ENCODE peak calls at places on chromosomes 4 and X, in six cellular contexts. One of them, this sample, is unnamed.

GRCh38 chrX:103197721-103198306 is 17.1 kb upstream of the BEX4 start:
- DNase-seq in psoas muscle: no peak
- DNase-seq in IMR-90: peak; percentile 56
- DNase-seq in MM.1S: no peak
- DNase-seq in PC-9: no peak
- DNase-seq in A549: no peak
- DNase-seq in this sample: no peak

GRCh38 chr4:10891866-10892265 is 207.3 kb upstream of the CLNK start:
- DNase-seq in psoas muscle: no peak
- DNase-seq in IMR-90: no peak
- DNase-seq in MM.1S: no peak
- DNase-seq in PC-9: no peak
- DNase-seq in A549: no peak
- DNase-seq in this sample: no peak

GRCh38 chr4:169745291-169745690 is 12.5 kb downstream of the HPF1 start:
- DNase-seq in psoas muscle: no peak
- DNase-seq in IMR-90: peak; percentile 65
- DNase-seq in MM.1S: no peak
- DNase-seq in PC-9: no peak
- DNase-seq in A549: no peak
- DNase-seq in this sample: no peak

GRCh38 chr4:88143504-88143903 is 14.9 kb downstream of the ABCG2 start:
- DNase-seq in psoas muscle: no peak
- DNase-seq in IMR-90: peak; percentile 90
- DNase-seq in MM.1S: no peak
- DNase-seq in PC-9: peak; percentile 88
- DNase-seq in A549: peak; percentile 46
- DNase-seq in this sample: no peak

GRCh38 chrX:101079736-101080135 is 1.1 kb downstream of the TMEM35A start:
- DNase-seq in psoas muscle: no peak
- DNase-seq in IMR-90: no peak
- DNase-seq in MM.1S: no peak
- DNase-seq in PC-9: no peak
- DNase-seq in A549: no peak
- DNase-seq in this sample: no peak

GRCh38 chr4:118282692-118283091 is 70.1 kb downstream of the PRSS12 start:
- DNase-seq in psoas muscle: peak; percentile 12
- DNase-seq in IMR-90: peak; percentile 79
- DNase-seq in MM.1S: no peak
- DNase-seq in PC-9: peak; percentile 82
- DNase-seq in A549: no peak
- DNase-seq in this sample: no peak

GRCh38 chr4:41879552-41879951 is 55.7 kb upstream of the TMEM33 start:
- DNase-seq in psoas muscle: no peak
- DNase-seq in IMR-90: no peak
- DNase-seq in MM.1S: no peak
- DNase-seq in PC-9: no peak
- DNase-seq in A549: no peak
- DNase-seq in this sample: no peak

GRCh38 chr4:183860110-183860509 is 45.0 kb upstream of the STOX2 start:
- DNase-seq in psoas muscle: no peak
- DNase-seq in IMR-90: no peak
- DNase-seq in MM.1S: no peak
- DNase-seq in PC-9: no peak
- DNase-seq in A549: no peak
- DNase-seq in this sample: no peak

GRCh38 chrX:111837226-111837625 is 38.8 kb upstream of the TRPC5OS start:
- DNase-seq in psoas muscle: no peak
- DNase-seq in IMR-90: no peak
- DNase-seq in MM.1S: no peak
- DNase-seq in PC-9: no peak
- DNase-seq in A549: no peak
- DNase-seq in this sample: no peak

GRCh38 chr4:113584407-113585150 is 177.0 kb downstream of the CAMK2D start:
- DNase-seq in psoas muscle: no peak
- DNase-seq in IMR-90: peak; percentile 83
- DNase-seq in MM.1S: no peak
- DNase-seq in PC-9: peak; percentile 38
- DNase-seq in A549: no peak
- DNase-seq in this sample: no peak

GRCh38 chr4:1870578-1871443 is at the start of gene NSD2:
- DNase-seq in psoas muscle: peak; percentile 90
- DNase-seq in IMR-90: peak; percentile 87
- DNase-seq in MM.1S: peak; percentile 92
- DNase-seq in PC-9: peak; percentile 51
- DNase-seq in A549: peak; percentile 83
- DNase-seq in this sample: peak; percentile 83

GRCh38 chr4:73606465-73606974 is 13.7 kb downstream of the RASSF6 start:
- DNase-seq in psoas muscle: no peak
- DNase-seq in IMR-90: no peak
- DNase-seq in MM.1S: peak; percentile 89
- DNase-seq in PC-9: no peak
- DNase-seq in A549: no peak
- DNase-seq in this sample: no peak

GRCh38 chrX:17629011-17629410 is 108.3 kb upstream of the SCML1 start:
- DNase-seq in psoas muscle: no peak
- DNase-seq in IMR-90: no peak
- DNase-seq in MM.1S: no peak
- DNase-seq in PC-9: no peak
- DNase-seq in A549: no peak
- DNase-seq in this sample: no peak

GRCh38 chr4:122003335-122003734 is 51.5 kb upstream of the TRPC3 start:
- DNase-seq in psoas muscle: no peak
- DNase-seq in IMR-90: no peak
- DNase-seq in MM.1S: peak; percentile 71
- DNase-seq in PC-9: no peak
- DNase-seq in A549: peak; percentile 28
- DNase-seq in this sample: no peak

GRCh38 chrX:149759824-149760223 is 14.0 kb upstream of the HSFX1 start:
- DNase-seq in psoas muscle: no peak
- DNase-seq in IMR-90: no peak
- DNase-seq in MM.1S: no peak
- DNase-seq in PC-9: no peak
- DNase-seq in A549: no peak
- DNase-seq in this sample: no peak

GRCh38 chr4:121705521-121705920 is 8.7 kb upstream of the ANXA5 start:
- DNase-seq in psoas muscle: no peak
- DNase-seq in IMR-90: no peak
- DNase-seq in MM.1S: no peak
- DNase-seq in PC-9: no peak
- DNase-seq in A549: no peak
- DNase-seq in this sample: no peak

GRCh38 chr4:3470244-3471097 is 7.4 kb downstream of the DOK7 start:
- DNase-seq in psoas muscle: peak; percentile 8
- DNase-seq in IMR-90: peak; percentile 60
- DNase-seq in MM.1S: no peak
- DNase-seq in PC-9: peak; percentile 47
- DNase-seq in A549: no peak
- DNase-seq in this sample: no peak

GRCh38 chr4:188107931-188108843 is 1.2 kb downstream of the TRIML2 start:
- DNase-seq in psoas muscle: no peak
- DNase-seq in IMR-90: peak; percentile 49
- DNase-seq in MM.1S: no peak
- DNase-seq in PC-9: no peak
- DNase-seq in A549: peak; percentile 15
- DNase-seq in this sample: no peak

GRCh38 chrX:54171527-54171926 is 11.5 kb downstream of the FAM120C start:
- DNase-seq in psoas muscle: no peak
- DNase-seq in IMR-90: no peak
- DNase-seq in MM.1S: no peak
- DNase-seq in PC-9: no peak
- DNase-seq in A549: no peak
- DNase-seq in this sample: no peak

GRCh38 chr4:143091862-143092261 is 92.9 kb upstream of the USP38 start:
- DNase-seq in psoas muscle: no peak
- DNase-seq in IMR-90: no peak
- DNase-seq in MM.1S: no peak
- DNase-seq in PC-9: no peak
- DNase-seq in A549: no peak
- DNase-seq in this sample: no peak

GRCh38 chr4:7812921-7813320 is 126.7 kb downstream of the AFAP1 start:
- DNase-seq in psoas muscle: no peak
- DNase-seq in IMR-90: no peak
- DNase-seq in MM.1S: no peak
- DNase-seq in PC-9: no peak
- DNase-seq in A549: no peak
- DNase-seq in this sample: no peak

GRCh38 chrX:130097507-130098201 is 12.6 kb downstream of the ELF4 start:
- DNase-seq in psoas muscle: no peak
- DNase-seq in IMR-90: no peak
- DNase-seq in MM.1S: no peak
- DNase-seq in PC-9: peak; percentile 74
- DNase-seq in A549: no peak
- DNase-seq in this sample: no peak

GRCh38 chr4:168483786-168484185 is 3.5 kb upstream of the DDX60L start:
- DNase-seq in psoas muscle: no peak
- DNase-seq in IMR-90: peak; percentile 66
- DNase-seq in MM.1S: no peak
- DNase-seq in PC-9: peak; percentile 39
- DNase-seq in A549: no peak
- DNase-seq in this sample: no peak
- H3K27ac ChIP-seq in psoas muscle: no peak overlapping the region
- H3K27ac ChIP-seq in IMR-90: peak overlapping the region; percentile 44
- H3K27ac ChIP-seq in MM.1S: no peak overlapping the region
- H3K27ac ChIP-seq in PC-9: no peak overlapping the region
- H3K27ac ChIP-seq in A549: no peak overlapping the region
- H3K27ac ChIP-seq in this sample: no peak overlapping the region

GRCh38 chr4:156884183-156884582 is 87.4 kb downstream of the PDGFC start:
- DNase-seq in psoas muscle: no peak
- DNase-seq in IMR-90: no peak
- DNase-seq in MM.1S: no peak
- DNase-seq in PC-9: no peak
- DNase-seq in A549: no peak
- DNase-seq in this sample: no peak
- TF ChIP-seq CTCF in psoas muscle: no peak
- TF ChIP-seq CTCF in IMR-90: no peak
- TF ChIP-seq CTCF in MM.1S: no peak
- TF ChIP-seq CTCF in PC-9: no peak
- TF ChIP-seq CTCF in A549: no peak
- TF ChIP-seq CTCF in this sample: no peak

GRCh38 chrX:39969826-39970569 is 127.8 kb downstream of the BCOR start:
- DNase-seq in psoas muscle: no peak
- DNase-seq in IMR-90: no peak
- DNase-seq in MM.1S: no peak
- DNase-seq in PC-9: no peak
- DNase-seq in A549: no peak
- DNase-seq in this sample: no peak
- H3K4me3 ChIP-seq in psoas muscle: no peak overlapping the region
- H3K4me3 ChIP-seq in IMR-90: no peak overlapping the region
- H3K4me3 ChIP-seq in MM.1S: no peak overlapping the region
- H3K4me3 ChIP-seq in PC-9: no peak overlapping the region
- H3K4me3 ChIP-seq in A549: no peak overlapping the region
- H3K4me3 ChIP-seq in this sample: no peak overlapping the region

GRCh38 chr4:99301376-99302164 is 10.8 kb upstream of the ADH1A start:
- DNase-seq in psoas muscle: no peak
- DNase-seq in IMR-90: peak; percentile 32
- DNase-seq in MM.1S: no peak
- DNase-seq in PC-9: no peak
- DNase-seq in A549: no peak
- DNase-seq in this sample: no peak
- H3K27ac ChIP-seq in psoas muscle: no peak overlapping the region
- H3K27ac ChIP-seq in IMR-90: peak overlapping the region; percentile 100
- H3K27ac ChIP-seq in MM.1S: no peak overlapping the region
- H3K27ac ChIP-seq in PC-9: no peak overlapping the region
- H3K27ac ChIP-seq in A549: no peak overlapping the region
- H3K27ac ChIP-seq in this sample: no peak overlapping the region

GRCh38 chrX:24173115-24173847 is 23.8 kb downstream of the ZFX start:
- DNase-seq in psoas muscle: no peak
- DNase-seq in IMR-90: no peak
- DNase-seq in MM.1S: no peak
- DNase-seq in PC-9: no peak
- DNase-seq in A549: no peak
- DNase-seq in this sample: no peak
- TF ChIP-seq CTCF in psoas muscle: no peak
- TF ChIP-seq CTCF in IMR-90: no peak
- TF ChIP-seq CTCF in MM.1S: no peak
- TF ChIP-seq CTCF in PC-9: no peak
- TF ChIP-seq CTCF in A549: no peak
- TF ChIP-seq CTCF in this sample: no peak

GRCh38 chr4:94763005-94763404 is 5.2 kb downstream of the BMPR1B start:
- DNase-seq in psoas muscle: no peak
- DNase-seq in IMR-90: no peak
- DNase-seq in MM.1S: no peak
- DNase-seq in PC-9: no peak
- DNase-seq in A549: no peak
- DNase-seq in this sample: no peak
- H3K4me3 ChIP-seq in psoas muscle: no peak overlapping the region
- H3K4me3 ChIP-seq in IMR-90: no peak overlapping the region
- H3K4me3 ChIP-seq in MM.1S: no peak overlapping the region
- H3K4me3 ChIP-seq in PC-9: no peak overlapping the region
- H3K4me3 ChIP-seq in A549: peak overlapping the region; percentile 12
- H3K4me3 ChIP-seq in this sample: no peak overlapping the region

GRCh38 chrX:153922932-153923857 is 2.9 kb downstream of the ARHGAP4 start:
- DNase-seq in psoas muscle: peak; percentile 83
- DNase-seq in IMR-90: peak; percentile 58
- DNase-seq in MM.1S: no peak
- DNase-seq in PC-9: no peak
- DNase-seq in A549: peak; percentile 69
- DNase-seq in this sample: peak; percentile 79
- H3K27ac ChIP-seq in psoas muscle: no peak overlapping the region
- H3K27ac ChIP-seq in IMR-90: no peak overlapping the region
- H3K27ac ChIP-seq in MM.1S: no peak overlapping the region
- H3K27ac ChIP-seq in PC-9: no peak overlapping the region
- H3K27ac ChIP-seq in A549: no peak overlapping the region
- H3K27ac ChIP-seq in this sample: no peak overlapping the region

DNA sequence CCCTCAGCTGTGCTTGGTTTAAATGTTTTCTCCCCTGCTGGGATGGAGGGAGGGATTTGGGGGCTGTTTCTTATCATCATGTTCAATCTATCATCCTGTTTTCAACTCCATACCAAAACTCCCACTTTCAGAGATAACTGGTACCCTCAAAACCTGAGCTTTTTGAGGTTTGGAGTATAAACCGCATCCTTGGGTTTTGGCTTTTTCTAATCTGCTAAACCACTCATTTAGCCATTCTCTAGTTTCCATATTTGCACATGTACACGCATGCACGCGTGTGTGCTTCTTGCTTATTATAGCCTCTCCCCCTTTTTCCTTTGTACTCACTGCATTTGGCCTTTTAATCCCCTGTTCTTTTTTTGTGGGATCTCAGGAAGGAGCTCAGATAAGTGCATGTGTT is 116.7 kb upstream of the TEX13D start:
- DNase-seq in psoas muscle: no peak
- DNase-seq in IMR-90: no peak
- DNase-seq in MM.1S: no peak
- DNase-seq in PC-9: no peak
- DNase-seq in A549: no peak
- DNase-seq in this sample: no peak
- TF ChIP-seq CTCF in psoas muscle: no peak
- TF ChIP-seq CTCF in IMR-90: no peak
- TF ChIP-seq CTCF in MM.1S: no peak
- TF ChIP-seq CTCF in PC-9: no peak
- TF ChIP-seq CTCF in A549: no peak
- TF ChIP-seq CTCF in this sample: no peak

DNA sequence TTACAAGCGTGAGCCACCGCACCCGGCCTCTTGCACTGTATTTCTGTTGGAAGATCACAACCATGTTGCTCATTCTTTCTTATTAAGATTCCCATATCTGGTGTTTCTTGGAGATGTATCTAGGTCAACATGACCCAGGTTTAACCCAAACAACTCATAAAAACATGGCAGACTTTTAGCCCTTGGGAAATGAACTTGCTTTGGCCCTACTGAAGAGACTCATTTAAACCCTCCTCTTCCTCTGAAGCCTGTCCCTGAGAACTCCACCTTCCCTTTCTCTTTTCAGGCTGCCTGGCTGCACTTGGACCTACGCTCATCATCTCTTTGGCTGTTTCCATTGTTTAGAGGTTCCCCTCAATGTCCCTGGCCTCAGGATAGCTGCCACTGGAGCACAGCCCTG is 22.8 kb upstream of the OPN1LW start:
- DNase-seq in psoas muscle: no peak
- DNase-seq in IMR-90: no peak
- DNase-seq in MM.1S: no peak
- DNase-seq in PC-9: no peak
- DNase-seq in A549: no peak
- DNase-seq in this sample: no peak
- H3K4me3 ChIP-seq in psoas muscle: no peak overlapping the region
- H3K4me3 ChIP-seq in IMR-90: no peak overlapping the region
- H3K4me3 ChIP-seq in MM.1S: no peak overlapping the region
- H3K4me3 ChIP-seq in PC-9: no peak overlapping the region
- H3K4me3 ChIP-seq in A549: no peak overlapping the region
- H3K4me3 ChIP-seq in this sample: no peak overlapping the region